ENCODE peak calls at places on chromosome 2, in ten cellular contexts. G, J, A, X, L, B, Q, O, F and Y are unnamed samples.

GRCh38 chr2:176174850-176175728 is 13.4 kb upstream of the HOXD1 start:
- DNase-seq in G (no peak), J (no peak), A (no peak), X (no peak), L (no peak), B (no peak), Q (peak), O (no peak), F (no peak), Y (peak)

GRCh38 chr2:44748-45341 is 1.5 kb downstream of the FAM110C start:
- DNase-seq in G (no peak), J (no peak), A (no peak), X (no peak), L (no peak), B (no peak), Q (no peak), O (peak), F (no peak), Y (no peak)

GRCh38 chr2:12803616-12804015 is 86.9 kb downstream of the TRIB2 start:
- DNase-seq in G (no peak), J (no peak), A (no peak), X (no peak), L (no peak), B (no peak), Q (no peak), O (no peak), F (no peak), Y (peak)

GRCh38 chr2:144350151-144350802 is 169.6 kb downstream of the ZEB2 start:
- DNase-seq in G (no peak), J (no peak), A (peak), X (no peak), L (no peak), B (no peak), Q (no peak), O (no peak), F (peak), Y (peak)

GRCh38 chr2:69386376-69386775 is 651 bp downstream of the GFPT1 start:
- DNase-seq in G (no peak), J (no peak), A (no peak), X (no peak), L (no peak), B (no peak), Q (peak), O (peak), F (no peak), Y (no peak)

GRCh38 chr2:122635649-122636496 is 880.4 kb downstream of the TSN start:
- DNase-seq in G (no peak), J (no peak), A (peak), X (no peak), L (no peak), B (no peak), Q (no peak), O (no peak), F (no peak), Y (peak)

GRCh38 chr2:19048593-19049264 is 309.7 kb downstream of the OSR1 start:
- DNase-seq in G (no peak), J (no peak), A (peak), X (peak), L (no peak), B (no peak), Q (no peak), O (no peak), F (peak), Y (no peak)

GRCh38 chr2:202609381-202610145 is 25.2 kb upstream of the FAM117B start:
- DNase-seq in G (no peak), J (no peak), A (no peak), X (no peak), L (peak), B (no peak), Q (no peak), O (peak), F (no peak), Y (peak)

GRCh38 chr2:20135631-20136050 is 84.2 kb upstream of the LAPTM4A start:
- DNase-seq in G (no peak), J (no peak), A (peak), X (no peak), L (peak), B (no peak), Q (peak), O (peak), F (peak), Y (peak)